ENCODE peak calls at places on chromosomes 7 and 10, in six cellular contexts. One of them, this sample, is unnamed.

GRCh38 chr7:20280475-20281351 is 50.0 kb upstream of the ITGB8 start:
- DNase-seq in NCI-H1105 treated with DMSO at 0.1 percent for 48 hours: no peak
- DNase-seq in T-helper 22 cell: no peak
- DNase-seq in anterior cingulate cortex: no peak
- DNase-seq in CD8-positive, alpha-beta memory T cell: no peak
- DNase-seq in HS-5: peak
- DNase-seq in this sample: no peak

GRCh38 chr10:109886788-109887155 is 36.5 kb downstream of the XPNPEP1 start:
- DNase-seq in HS-5: no peak
- DNase-seq in anterior cingulate cortex: no peak
- DNase-seq in CD8-positive, alpha-beta memory T cell: no peak
- DNase-seq in NCI-H1105 treated with DMSO at 0.1 percent for 48 hours: no peak
- DNase-seq in T-helper 22 cell: no peak
- DNase-seq in this sample: no peak

GRCh38 chr7:35820858-35821257 is 20.0 kb downstream of the SEPTIN7 start:
- DNase-seq in HS-5: no peak
- DNase-seq in NCI-H1105 treated with DMSO at 0.1 percent for 48 hours: no peak
- DNase-seq in CD8-positive, alpha-beta memory T cell: no peak
- DNase-seq in anterior cingulate cortex: no peak
- DNase-seq in T-helper 22 cell: no peak
- DNase-seq in this sample: no peak

GRCh38 chr7:87797798-87798403 is 78.3 kb downstream of the SLC25A40 start:
- DNase-seq in NCI-H1105 treated with DMSO at 0.1 percent for 48 hours: peak
- DNase-seq in anterior cingulate cortex: no peak
- DNase-seq in HS-5: peak
- DNase-seq in CD8-positive, alpha-beta memory T cell: peak
- DNase-seq in T-helper 22 cell: no peak
- DNase-seq in this sample: no peak

GRCh38 chr10:50404021-50404823 is 152.9 kb upstream of the ASAH2 start:
- DNase-seq in HS-5: no peak
- DNase-seq in T-helper 22 cell: no peak
- DNase-seq in NCI-H1105 treated with DMSO at 0.1 percent for 48 hours: no peak
- DNase-seq in CD8-positive, alpha-beta memory T cell: no peak
- DNase-seq in anterior cingulate cortex: no peak
- DNase-seq in this sample: no peak

GRCh38 chr7:20506175-20506574 is 109.3 kb upstream of the ABCB5 start:
- DNase-seq in T-helper 22 cell: no peak
- DNase-seq in NCI-H1105 treated with DMSO at 0.1 percent for 48 hours: no peak
- DNase-seq in HS-5: no peak
- DNase-seq in CD8-positive, alpha-beta memory T cell: no peak
- DNase-seq in anterior cingulate cortex: no peak
- DNase-seq in this sample: no peak

GRCh38 chr10:123147635-123148413 is at the start of gene HMX2:
- DNase-seq in HS-5: no peak
- DNase-seq in T-helper 22 cell: no peak
- DNase-seq in CD8-positive, alpha-beta memory T cell: no peak
- DNase-seq in NCI-H1105 treated with DMSO at 0.1 percent for 48 hours: peak
- DNase-seq in anterior cingulate cortex: no peak
- DNase-seq in this sample: no peak

GRCh38 chr10:88347597-88348304 is 235.4 kb downstream of the RNLS start:
- DNase-seq in HS-5: no peak
- DNase-seq in CD8-positive, alpha-beta memory T cell: no peak
- DNase-seq in anterior cingulate cortex: no peak
- DNase-seq in NCI-H1105 treated with DMSO at 0.1 percent for 48 hours: no peak
- DNase-seq in T-helper 22 cell: no peak
- DNase-seq in this sample: no peak

GRCh38 chr10:22617516-22617915 is 96.9 kb downstream of the PIP4K2A start:
- DNase-seq in HS-5: no peak
- DNase-seq in anterior cingulate cortex: no peak
- DNase-seq in CD8-positive, alpha-beta memory T cell: no peak
- DNase-seq in T-helper 22 cell: no peak
- DNase-seq in NCI-H1105 treated with DMSO at 0.1 percent for 48 hours: no peak
- DNase-seq in this sample: no peak

GRCh38 chr7:110759069-110759468 is 331.9 kb upstream of the LRRN3 start:
- DNase-seq in HS-5: no peak
- DNase-seq in NCI-H1105 treated with DMSO at 0.1 percent for 48 hours: no peak
- DNase-seq in anterior cingulate cortex: no peak
- DNase-seq in T-helper 22 cell: no peak
- DNase-seq in CD8-positive, alpha-beta memory T cell: no peak
- DNase-seq in this sample: no peak

GRCh38 chr10:6847561-6847960 is 267.5 kb upstream of the PRKCQ start:
- DNase-seq in HS-5: no peak
- DNase-seq in NCI-H1105 treated with DMSO at 0.1 percent for 48 hours: no peak
- DNase-seq in anterior cingulate cortex: no peak
- DNase-seq in CD8-positive, alpha-beta memory T cell: no peak
- DNase-seq in T-helper 22 cell: no peak
- DNase-seq in this sample: no peak

GRCh38 chr7:82559203-82559805 is 115.7 kb upstream of the CACNA2D1 start:
- DNase-seq in CD8-positive, alpha-beta memory T cell: no peak
- DNase-seq in T-helper 22 cell: no peak
- DNase-seq in NCI-H1105 treated with DMSO at 0.1 percent for 48 hours: peak
- DNase-seq in HS-5: no peak
- DNase-seq in anterior cingulate cortex: no peak
- DNase-seq in this sample: no peak

GRCh38 chr10:68180490-68180889 is 51.4 kb downstream of the ATOH7 start:
- DNase-seq in NCI-H1105 treated with DMSO at 0.1 percent for 48 hours: no peak
- DNase-seq in HS-5: no peak
- DNase-seq in T-helper 22 cell: no peak
- DNase-seq in anterior cingulate cortex: no peak
- DNase-seq in CD8-positive, alpha-beta memory T cell: no peak
- DNase-seq in this sample: no peak

GRCh38 chr10:72893136-72893798 is at the start of gene OIT3:
- DNase-seq in HS-5: no peak
- DNase-seq in NCI-H1105 treated with DMSO at 0.1 percent for 48 hours: no peak
- DNase-seq in anterior cingulate cortex: no peak
- DNase-seq in T-helper 22 cell: no peak
- DNase-seq in CD8-positive, alpha-beta memory T cell: no peak
- DNase-seq in this sample: no peak

GRCh38 chr7:157299613-157300405 is 37.0 kb upstream of the DNAJB6 start:
- DNase-seq in HS-5: no peak
- DNase-seq in T-helper 22 cell: peak
- DNase-seq in CD8-positive, alpha-beta memory T cell: peak
- DNase-seq in NCI-H1105 treated with DMSO at 0.1 percent for 48 hours: no peak
- DNase-seq in anterior cingulate cortex: no peak
- DNase-seq in this sample: no peak